ENCODE peak calls at places on chromosomes 2 and 18, in eight cellular contexts. T, B, D, W, Q, Y, F and V are unnamed samples.

GRCh38 chr2:96123936-96124335 is 7.6 kb upstream of the ADRA2B start:
- DNase-seq in B (no peak), T (no peak), Q (no peak), Y (no peak), F (no peak), D (no peak), W (no peak), V (no peak)

GRCh38 chr2:195319112-195319460 is 337.9 kb upstream of the SLC39A10 start:
- DNase-seq in D (no peak), Q (no peak), T (peak; percentile 14), Y (peak; percentile 52), B (no peak), F (no peak), W (no peak), V (peak; percentile 75)

GRCh38 chr2:226618875-226619605 is 180.6 kb downstream of the IRS1 start:
- DNase-seq in F (no peak), Y (no peak), D (no peak), W (peak; percentile 79), Q (no peak), B (no peak), T (no peak), V (no peak)

GRCh38 chr18:55280515-55280914 is 307.5 kb downstream of the TCF4 start:
- DNase-seq in F (no peak), W (no peak), T (no peak), B (no peak), Q (no peak), Y (no peak), D (no peak), V (no peak)

GRCh38 chr2:95215018-95215612 is 7.8 kb downstream of the ZNF892 start:
- DNase-seq in Y (no peak), T (no peak), F (no peak), Q (no peak), B (no peak), D (no peak), W (no peak), V (no peak)

GRCh38 chr18:3186678-3187658 is 32.8 kb downstream of the MYOM1 start:
- DNase-seq in F (no peak), Q (no peak), T (no peak), D (no peak), B (no peak), Y (no peak), W (peak; percentile 29), V (no peak)

GRCh38 chr18:58385472-58385871 is 243.4 kb downstream of the ALPK2 start:
- DNase-seq in B (no peak), F (no peak), W (no peak), D (no peak), T (no peak), Q (no peak), Y (no peak), V (no peak)

GRCh38 chr2:53740170-53740569 is 27.4 kb upstream of the CHAC2 start:
- DNase-seq in Y (peak; percentile 5), F (no peak), B (no peak), T (peak; percentile 15), Q (no peak), W (no peak), D (no peak), V (no peak)

GRCh38 chr2:239106314-239106908 is 258.5 kb downstream of the TWIST2 start:
- DNase-seq in T (peak; percentile 86), B (no peak), F (no peak), Y (no peak), Q (no peak), W (no peak), D (peak; percentile 91), V (peak; percentile 25)

GRCh38 chr2:36376319-36376765 is 20.8 kb downstream of the CRIM1 start:
- DNase-seq in B (no peak), Q (no peak), Y (no peak), F (no peak), W (peak; percentile 72), D (peak; percentile 53), T (no peak), V (no peak)

GRCh38 chr2:226622484-226622883 is 177.1 kb downstream of the IRS1 start:
- DNase-seq in Q (no peak), F (no peak), B (no peak), Y (no peak), W (no peak), D (no peak), T (no peak), V (no peak)

GRCh38 chr2:237451582-237452469 is 35.2 kb upstream of the MLPH start:
- DNase-seq in T (no peak), B (no peak), D (no peak), W (no peak), Y (no peak), F (no peak), Q (no peak), V (no peak)

GRCh38 chr2:43333096-43333655 is 106.8 kb upstream of the ZFP36L2 start:
- DNase-seq in W (no peak), F (no peak), T (no peak), Q (no peak), Y (no peak), D (no peak), B (no peak), V (no peak)

GRCh38 chr2:133489641-133490411 is 78.4 kb downstream of the NCKAP5 start:
- DNase-seq in F (no peak), Q (no peak), T (no peak), Y (no peak), D (no peak), B (no peak), W (no peak), V (no peak)

GRCh38 chr2:239186516-239186915 is 214.3 kb downstream of the HDAC4 start:
- DNase-seq in Y (no peak), W (no peak), B (no peak), Q (no peak), D (no peak), F (no peak), T (no peak), V (no peak)

GRCh38 chr2:207692206-207693065 is 19.0 kb upstream of the CCNYL1 start:
- DNase-seq in D (peak; percentile 58), F (peak; percentile 36), T (peak; percentile 35), Y (no peak), B (no peak), W (no peak), Q (peak; percentile 25), V (no peak)

GRCh38 chr2:76009484-76009883 is 298.8 kb upstream of the GCFC2 start:
- DNase-seq in Y (no peak), B (no peak), W (no peak), D (no peak), Q (no peak), F (no peak), T (no peak), V (no peak)

GRCh38 chr18:41989508-41989907 is 34.5 kb downstream of the PIK3C3 start:
- DNase-seq in D (no peak), F (no peak), W (no peak), T (no peak), Q (no peak), B (no peak), Y (no peak), V (no peak)

GRCh38 chr2:35501076-35501475 is 854.5 kb upstream of the CRIM1 start:
- DNase-seq in D (no peak), Q (no peak), F (no peak), W (peak; percentile 5), Y (no peak), T (no peak), B (no peak), V (peak; percentile 9)

GRCh38 chr2:142136571-142136970 is 5.8 kb upstream of the LRP1B start:
- DNase-seq in F (no peak), T (no peak), B (no peak), Y (no peak), W (no peak), Q (no peak), D (no peak), V (no peak)

GRCh38 chr2:1864301-1864980 is 120.1 kb upstream of the PXDN start:
- DNase-seq in T (no peak), D (no peak), B (no peak), W (no peak), F (no peak), Y (no peak), Q (no peak), V (no peak)

GRCh38 chr2:190359896-190360376 is 16.5 kb downstream of the INPP1 start:
- DNase-seq in T (no peak), F (peak; percentile 58), Q (no peak), D (peak; percentile 69), B (no peak), W (no peak), Y (no peak), V (no peak)

GRCh38 chr2:205808493-205809121 is 126.3 kb downstream of the NRP2 start:
- DNase-seq in Y (no peak), T (no peak), F (no peak), D (no peak), W (no peak), Q (no peak), B (no peak), V (no peak)

GRCh38 chr2:176500921-176501320 is 231.7 kb downstream of the MTX2 start:
- DNase-seq in D (no peak), B (no peak), T (no peak), F (no peak), W (no peak), Q (no peak), Y (no peak), V (no peak)

GRCh38 chr18:77300579-77300978 is 50.9 kb downstream of the GALR1 start:
- DNase-seq in T (no peak), W (no peak), Q (no peak), Y (no peak), B (no peak), D (no peak), F (no peak), V (no peak)

GRCh38 chr2:64950226-64951160 is 38.7 kb upstream of the SLC1A4 start:
- DNase-seq in Y (no peak), D (no peak), T (no peak), F (no peak), B (no peak), W (no peak), Q (no peak), V (peak; percentile 78)

GRCh38 chr2:231717281-231718180 is 9.2 kb downstream of the PTMA start:
- DNase-seq in F (peak; percentile 10), Y (no peak), T (no peak), B (no peak), D (no peak), W (no peak), Q (no peak), V (no peak)

GRCh38 chr2:168025487-168026203 is 221.8 kb downstream of the STK39 start:
- DNase-seq in T (no peak), Q (no peak), F (no peak), B (no peak), W (no peak), D (no peak), Y (no peak), V (no peak)

GRCh38 chr18:58223717-58224424 is 179.8 kb downstream of the NEDD4L start:
- DNase-seq in Y (peak; percentile 93), Q (no peak), W (peak; percentile 84), D (no peak), B (no peak), F (no peak), T (peak; percentile 79), V (no peak)

GRCh38 chr2:16628316-16628715 is 37.3 kb downstream of the CYRIA start:
- DNase-seq in Q (no peak), D (no peak), F (no peak), B (no peak), T (no peak), W (no peak), Y (no peak), V (no peak)

GRCh38 chr2:189056200-189057106 is 82.3 kb downstream of the COL3A1 start:
- DNase-seq in T (no peak), D (no peak), W (no peak), Y (no peak), Q (no peak), F (no peak), B (no peak), V (no peak)

GRCh38 chr18:76306685-76307292 is 188.3 kb downstream of the ZNF516 start:
- DNase-seq in F (no peak), B (no peak), T (no peak), W (no peak), Y (no peak), Q (no peak), D (no peak), V (no peak)

GRCh38 chr2:33709986-33710385 is 110.9 kb upstream of the FAM98A start:
- DNase-seq in D (no peak), F (no peak), T (no peak), Q (no peak), Y (no peak), W (no peak), B (no peak), V (no peak)

GRCh38 chr2:230346921-230347533 is 20.0 kb downstream of the SP140L start:
- DNase-seq in D (no peak), Q (no peak), B (no peak), F (no peak), W (no peak), Y (no peak), T (no peak), V (no peak)